ENCODE peak calls at places on chromosome 11, in eight cellular contexts. Z is pancreas; C is right lobe of liver; O is GM06990; L is NCI-H1105 treated with DMSO at 0.1 percent for 48 hours; S is bronchial epithelial cell; P is stimulated activated CD4-positive, alpha-beta T cell treated with anti-CD3 and anti-CD28 coated beads, Interleukin-4, amount 100 ng/mL, for 48 hours; G is iris pigment epithelial cell. Q is an unnamed sample.
A peak's percentile ranks its signal among the peaks of the same experiment; 100 is the strongest.

GRCh38 chr11:87454246-87454645 is 416.5 kb downstream of the TMEM135 start:
- DNase-seq in Z (peak; percentile 15), C (no peak), O (peak; percentile 26), L (peak; percentile 35), S (peak; percentile 13), P (no peak), G (peak; percentile 23), Q (no peak)

GRCh38 chr11:83002047-83002446 is 69.7 kb downstream of the RAB30 start:
- DNase-seq in Z (no peak), C (no peak), O (no peak), L (no peak), S (no peak), P (no peak), G (peak; percentile 65), Q (peak; percentile 40)

GRCh38 chr11:87038235-87038960 is 664 bp downstream of the TMEM135 start:
- DNase-seq in Z (no peak), C (no peak), O (no peak), L (no peak), S (peak; percentile 4), P (no peak), G (no peak), Q (no peak)

GRCh38 chr11:40328890-40329617 is 1130.4 kb downstream of the LRRC4C start:
- DNase-seq in Z (peak; percentile 73), C (no peak), O (no peak), L (peak; percentile 46), S (peak; percentile 100), P (no peak), G (peak; percentile 100), Q (no peak)

GRCh38 chr11:113572349-113572748 is 97.2 kb upstream of the DRD2 start:
- DNase-seq in Z (no peak), C (no peak), O (no peak), L (no peak), S (no peak), P (no peak), G (no peak), Q (no peak)

GRCh38 chr11:134518616-134519389 is 106.8 kb upstream of the B3GAT1 start:
- DNase-seq in Z (no peak), C (peak; percentile 43), O (no peak), L (no peak), S (no peak), P (no peak), G (no peak), Q (no peak)

GRCh38 chr11:112718483-112718882 is 242.7 kb upstream of the NCAM1 start:
- DNase-seq in Z (no peak), C (no peak), O (no peak), L (no peak), S (no peak), P (no peak), G (no peak), Q (no peak)

GRCh38 chr11:47143322-47143721 is 33.4 kb downstream of the ARFGAP2 start:
- DNase-seq in Z (no peak), C (no peak), O (no peak), L (no peak), S (peak; percentile 86), P (no peak), G (peak; percentile 86), Q (no peak)

GRCh38 chr11:83162377-83162776 is 5.4 kb downstream of the PCF11 start:
- DNase-seq in Z (no peak), C (no peak), O (no peak), L (no peak), S (no peak), P (no peak), G (peak; percentile 41), Q (no peak)